ENCODE peak calls at places on chromosomes 5 and 9, in nine cellular contexts. L is A549, F is HFF-Myc, C is colonic mucosa, D is epithelial cell of esophagus, T is tibial artery, B is H9, A is heart right ventricle, N is progenitor cell of endocrine pancreas. V is an unnamed sample.

GRCh38 chr9:133760713-133761290 is 22.6 kb upstream of the SARDH start:
- DNase-seq in T (peak; percentile 10), D (no peak), A (no peak), B (no peak), N (no peak), C (no peak), F (no peak), L (no peak), V (no peak)

GRCh38 chr9:130467371-130467770 is 22.6 kb downstream of the ASS1 start:
- DNase-seq in F (no peak), T (no peak), N (no peak), A (no peak), D (no peak), L (no peak), C (no peak), B (no peak), V (no peak)

GRCh38 chr9:89054865-89055495 is 63.7 kb downstream of the S1PR3 start:
- DNase-seq in A (no peak), F (no peak), B (no peak), D (no peak), C (no peak), T (no peak), N (no peak), L (no peak), V (no peak)

GRCh38 chr5:139646912-139647391 is 1.2 kb upstream of the CXXC5 start:
- DNase-seq in D (no peak), F (no peak), T (peak; percentile 67), N (no peak), A (no peak), B (no peak), L (no peak), C (no peak), V (no peak)

GRCh38 chr5:132388244-132389050 is 18.9 kb downstream of the SLC22A5 start:
- DNase-seq in A (peak; percentile 62), F (no peak), N (no peak), T (no peak), L (no peak), B (no peak), D (no peak), C (no peak), V (no peak)

GRCh38 chr5:10635861-10636350 is 72.0 kb downstream of the ANKRD33B start:
- DNase-seq in C (no peak), T (no peak), D (peak; percentile 32), A (no peak), L (no peak), N (no peak), B (no peak), F (no peak), V (no peak)

GRCh38 chr5:4862500-4862899 is 277.6 kb upstream of the ADAMTS16 start:
- DNase-seq in F (peak; percentile 14), L (peak; percentile 50), C (no peak), B (no peak), A (no peak), N (no peak), T (no peak), D (peak; percentile 59), V (peak; percentile 18)

GRCh38 chr9:3908731-3909130 is 382.9 kb upstream of the RFX3 start:
- DNase-seq in C (no peak), B (no peak), D (no peak), L (no peak), A (no peak), N (no peak), F (no peak), T (no peak), V (no peak)

GRCh38 chr5:78591972-78592700 is 56.4 kb downstream of the LHFPL2 start:
- DNase-seq in F (no peak), A (no peak), B (no peak), C (no peak), D (no peak), L (no peak), N (no peak), T (no peak), V (no peak)

GRCh38 chr5:174045470-174046025 is at the start of gene NSG2:
- DNase-seq in L (peak; percentile 91), B (peak; percentile 95), A (peak; percentile 77), D (peak; percentile 68), N (peak; percentile 89), F (peak; percentile 64), T (no peak), C (peak; percentile 40), V (peak; percentile 71)

GRCh38 chr5:123708074-123708806 is 196.3 kb downstream of the CSNK1G3 start:
- DNase-seq in T (no peak), N (no peak), F (peak; percentile 70), L (peak; percentile 20), B (no peak), C (no peak), D (peak; percentile 39), A (no peak), V (peak; percentile 68)

GRCh38 chr5:31068287-31068686 is 125.2 kb upstream of the CDH6 start:
- DNase-seq in F (no peak), B (no peak), N (no peak), L (no peak), D (no peak), T (no peak), C (no peak), A (no peak), V (no peak)

GRCh38 chr5:42399702-42400101 is 23.5 kb upstream of the GHR start:
- DNase-seq in T (no peak), F (no peak), D (peak; percentile 74), L (no peak), N (no peak), B (no peak), A (no peak), C (no peak), V (no peak)

GRCh38 chr9:117189121-117189520 is 225.7 kb downstream of the ASTN2 start:
- DNase-seq in B (no peak), N (no peak), C (no peak), A (no peak), T (no peak), F (no peak), L (no peak), D (peak; percentile 26), V (no peak)

GRCh38 chr9:117187498-117187897 is 227.4 kb downstream of the ASTN2 start:
- DNase-seq in A (no peak), D (no peak), B (no peak), F (no peak), T (no peak), C (no peak), L (no peak), N (no peak), V (no peak)

GRCh38 chr9:117180896-117181456 is 233.9 kb downstream of the ASTN2 start:
- DNase-seq in D (no peak), A (no peak), N (no peak), F (no peak), T (no peak), L (no peak), B (no peak), C (no peak), V (no peak)

GRCh38 chr9:117188394-117188793 is 226.5 kb downstream of the ASTN2 start:
- DNase-seq in F (no peak), A (no peak), N (no peak), B (no peak), D (no peak), C (no peak), T (no peak), L (no peak), V (no peak)

GRCh38 chr9:117184173-117184572 is 230.7 kb downstream of the ASTN2 start:
- DNase-seq in N (no peak), T (no peak), C (no peak), L (no peak), D (no peak), F (no peak), B (no peak), A (no peak), V (no peak)
- TF ChIP-seq CTCF in N (no peak), T (no peak), C (no peak), L (no peak), D (no peak), F (no peak), B (no peak), A (no peak), V (no peak)

GRCh38 chr5:179274321-179275315 is 70.6 kb downstream of the ADAMTS2 start:
- DNase-seq in D (no peak), N (no peak), C (no peak), L (no peak), T (peak; percentile 56), A (no peak), B (no peak), F (no peak), V (no peak)
- TF ChIP-seq CTCF in D (no peak), N (peak; percentile 21), C (no peak), L (no peak), T (no peak), A (no peak), B (peak; percentile 53), F (peak; percentile 26), V (peak; percentile 28)

DNA sequence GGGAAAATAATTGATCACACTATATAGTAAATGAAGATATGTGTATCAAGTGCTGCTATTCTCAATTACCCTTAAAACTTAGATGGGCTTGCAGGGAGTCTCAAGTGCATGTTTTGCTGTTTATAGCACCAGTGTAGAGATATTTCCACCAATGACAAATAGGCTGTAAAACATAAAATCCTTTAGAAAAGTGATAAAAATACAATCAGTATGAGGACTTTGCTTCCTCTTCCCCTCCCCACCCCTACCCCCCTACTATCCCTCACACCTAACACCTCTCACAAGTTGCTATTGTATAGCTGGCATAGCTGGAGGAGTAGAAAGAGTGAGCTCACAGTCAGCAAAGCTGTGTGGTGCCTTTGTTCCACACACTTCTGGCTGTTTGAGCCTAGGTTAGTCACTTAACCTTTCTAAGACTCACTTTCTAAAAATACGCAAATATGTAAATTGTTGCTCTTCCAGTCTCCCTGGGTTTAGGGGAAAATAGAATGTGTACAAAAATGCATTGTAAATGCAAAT is 93.1 kb downstream of the PDE4D start:
- DNase-seq in D (no peak), L (no peak), A (no peak), C (no peak), T (no peak), B (no peak), F (no peak), N (no peak), V (no peak)
- TF ChIP-seq CTCF in D (no peak), L (no peak), A (no peak), C (no peak), T (no peak), B (peak; percentile 27), F (no peak), N (no peak), V (no peak)

GRCh38 chr5:67731886-67732285 is 483.7 kb upstream of the PIK3R1 start:
- DNase-seq in A (no peak), L (no peak), B (no peak), T (no peak), C (no peak), N (no peak), D (no peak), F (no peak), V (no peak)

GRCh38 chr5:67725591-67725990 is 490.0 kb upstream of the PIK3R1 start:
- DNase-seq in D (no peak), F (no peak), L (no peak), C (no peak), B (no peak), T (no peak), N (no peak), A (no peak), V (no peak)

GRCh38 chr5:67732921-67733320 is 482.6 kb upstream of the PIK3R1 start:
- DNase-seq in D (no peak), C (no peak), A (no peak), B (no peak), N (no peak), F (no peak), L (no peak), T (no peak), V (no peak)

GRCh38 chr5:67732471-67732870 is 483.1 kb upstream of the PIK3R1 start:
- DNase-seq in A (no peak), D (no peak), B (no peak), N (no peak), T (no peak), L (no peak), F (no peak), C (no peak), V (no peak)

GRCh38 chr5:67730917-67731474 is 484.6 kb upstream of the PIK3R1 start:
- DNase-seq in D (no peak), B (no peak), N (no peak), C (no peak), T (no peak), A (no peak), L (no peak), F (no peak), V (no peak)
- TF ChIP-seq CTCF in D (no peak), B (no peak), N (no peak), C (no peak), T (no peak), A (no peak), L (no peak), F (no peak), V (no peak)